ENCODE peak calls at places on chromosomes 2 and 18, in ten cellular contexts. One of them, this sample, is unnamed.
A peak's percentile ranks its signal among the peaks of the same experiment; 100 is the strongest.

GRCh38 chr18:3914833-3915598 is 465.0 kb downstream of the TGIF1 start:
- DNase-seq in NCI-H2029: no peak
- DNase-seq in T-helper 2 cell: no peak
- DNase-seq in NCI-H1436: no peak
- DNase-seq in T-cell: no peak
- DNase-seq in NCI-H2171: peak; percentile 85
- DNase-seq in neural crest cell: no peak
- DNase-seq in glutamatergic neuron: no peak
- DNase-seq in stimulated activated CD4-positive, alpha-beta T cell treated with anti-CD3 and anti-CD28 coated beads, TNF-alpha, amount 100 ng/mL, for 48 hours: no peak
- DNase-seq in pancreas: no peak
- DNase-seq in this sample: no peak

GRCh38 chr2:67437132-67437531 is 40.0 kb downstream of the ETAA1 start:
- DNase-seq in NCI-H2029: no peak
- DNase-seq in T-helper 2 cell: no peak
- DNase-seq in NCI-H1436: no peak
- DNase-seq in T-cell: no peak
- DNase-seq in NCI-H2171: no peak
- DNase-seq in neural crest cell: no peak
- DNase-seq in glutamatergic neuron: no peak
- DNase-seq in stimulated activated CD4-positive, alpha-beta T cell treated with anti-CD3 and anti-CD28 coated beads, TNF-alpha, amount 100 ng/mL, for 48 hours: no peak
- DNase-seq in pancreas: no peak
- DNase-seq in this sample: no peak

GRCh38 chr2:216606551-216607527 is 26.4 kb upstream of the IGFBP2 start:
- DNase-seq in NCI-H2029: no peak
- DNase-seq in T-helper 2 cell: no peak
- DNase-seq in NCI-H1436: peak; percentile 80
- DNase-seq in T-cell: peak; percentile 45
- DNase-seq in NCI-H2171: peak; percentile 82
- DNase-seq in neural crest cell: peak; percentile 26
- DNase-seq in glutamatergic neuron: no peak
- DNase-seq in stimulated activated CD4-positive, alpha-beta T cell treated with anti-CD3 and anti-CD28 coated beads, TNF-alpha, amount 100 ng/mL, for 48 hours: peak; percentile 54
- DNase-seq in pancreas: no peak
- DNase-seq in this sample: no peak

GRCh38 chr2:26889796-26890195 is 41.9 kb downstream of the DPYSL5 start:
- DNase-seq in NCI-H2029: no peak
- DNase-seq in T-helper 2 cell: no peak
- DNase-seq in NCI-H1436: no peak
- DNase-seq in T-cell: no peak
- DNase-seq in NCI-H2171: no peak
- DNase-seq in neural crest cell: no peak
- DNase-seq in glutamatergic neuron: no peak
- DNase-seq in stimulated activated CD4-positive, alpha-beta T cell treated with anti-CD3 and anti-CD28 coated beads, TNF-alpha, amount 100 ng/mL, for 48 hours: no peak
- DNase-seq in pancreas: no peak
- DNase-seq in this sample: no peak

GRCh38 chr2:121849236-121849635 is 93.8 kb downstream of the TSN start:
- DNase-seq in NCI-H2029: no peak
- DNase-seq in T-helper 2 cell: no peak
- DNase-seq in NCI-H1436: no peak
- DNase-seq in T-cell: no peak
- DNase-seq in NCI-H2171: no peak
- DNase-seq in neural crest cell: no peak
- DNase-seq in glutamatergic neuron: no peak
- DNase-seq in stimulated activated CD4-positive, alpha-beta T cell treated with anti-CD3 and anti-CD28 coated beads, TNF-alpha, amount 100 ng/mL, for 48 hours: no peak
- DNase-seq in pancreas: no peak
- DNase-seq in this sample: no peak

GRCh38 chr2:75503048-75503607 is 57.6 kb downstream of the EVA1A start:
- DNase-seq in NCI-H2029: no peak
- DNase-seq in T-helper 2 cell: no peak
- DNase-seq in NCI-H1436: no peak
- DNase-seq in T-cell: no peak
- DNase-seq in NCI-H2171: no peak
- DNase-seq in neural crest cell: no peak
- DNase-seq in glutamatergic neuron: no peak
- DNase-seq in stimulated activated CD4-positive, alpha-beta T cell treated with anti-CD3 and anti-CD28 coated beads, TNF-alpha, amount 100 ng/mL, for 48 hours: no peak
- DNase-seq in pancreas: no peak
- DNase-seq in this sample: no peak

GRCh38 chr2:2669316-2669715 is 338.2 kb upstream of the MYT1L start:
- DNase-seq in NCI-H2029: no peak
- DNase-seq in T-helper 2 cell: no peak
- DNase-seq in NCI-H1436: no peak
- DNase-seq in T-cell: no peak
- DNase-seq in NCI-H2171: no peak
- DNase-seq in neural crest cell: no peak
- DNase-seq in glutamatergic neuron: no peak
- DNase-seq in stimulated activated CD4-positive, alpha-beta T cell treated with anti-CD3 and anti-CD28 coated beads, TNF-alpha, amount 100 ng/mL, for 48 hours: no peak
- DNase-seq in pancreas: no peak
- DNase-seq in this sample: no peak

GRCh38 chr2:30708491-30709290 is 98.6 kb downstream of the CAPN13 start:
- DNase-seq in NCI-H2029: no peak
- DNase-seq in T-helper 2 cell: no peak
- DNase-seq in NCI-H1436: no peak
- DNase-seq in T-cell: no peak
- DNase-seq in NCI-H2171: no peak
- DNase-seq in neural crest cell: no peak
- DNase-seq in glutamatergic neuron: no peak
- DNase-seq in stimulated activated CD4-positive, alpha-beta T cell treated with anti-CD3 and anti-CD28 coated beads, TNF-alpha, amount 100 ng/mL, for 48 hours: no peak
- DNase-seq in pancreas: no peak
- DNase-seq in this sample: peak; percentile 53

GRCh38 chr2:193783681-193784080 is 1588.9 kb upstream of the TMEFF2 start:
- DNase-seq in NCI-H2029: no peak
- DNase-seq in T-helper 2 cell: no peak
- DNase-seq in NCI-H1436: no peak
- DNase-seq in T-cell: no peak
- DNase-seq in NCI-H2171: no peak
- DNase-seq in neural crest cell: no peak
- DNase-seq in glutamatergic neuron: no peak
- DNase-seq in stimulated activated CD4-positive, alpha-beta T cell treated with anti-CD3 and anti-CD28 coated beads, TNF-alpha, amount 100 ng/mL, for 48 hours: no peak
- DNase-seq in pancreas: no peak
- DNase-seq in this sample: no peak

GRCh38 chr2:191026377-191026776 is 12.4 kb upstream of the STAT1 start:
- DNase-seq in NCI-H2029: no peak
- DNase-seq in T-helper 2 cell: no peak
- DNase-seq in NCI-H1436: no peak
- DNase-seq in T-cell: no peak
- DNase-seq in NCI-H2171: no peak
- DNase-seq in neural crest cell: no peak
- DNase-seq in glutamatergic neuron: no peak
- DNase-seq in stimulated activated CD4-positive, alpha-beta T cell treated with anti-CD3 and anti-CD28 coated beads, TNF-alpha, amount 100 ng/mL, for 48 hours: no peak
- DNase-seq in pancreas: no peak
- DNase-seq in this sample: no peak

GRCh38 chr2:56483081-56483480 is 299.3 kb downstream of the CCDC85A start:
- DNase-seq in NCI-H2029: no peak
- DNase-seq in T-helper 2 cell: no peak
- DNase-seq in NCI-H1436: no peak
- DNase-seq in T-cell: no peak
- DNase-seq in NCI-H2171: no peak
- DNase-seq in neural crest cell: no peak
- DNase-seq in glutamatergic neuron: no peak
- DNase-seq in stimulated activated CD4-positive, alpha-beta T cell treated with anti-CD3 and anti-CD28 coated beads, TNF-alpha, amount 100 ng/mL, for 48 hours: no peak
- DNase-seq in pancreas: no peak
- DNase-seq in this sample: no peak

GRCh38 chr2:204615456-204615855 is 70.2 kb downstream of the PARD3B start:
- DNase-seq in NCI-H2029: no peak
- DNase-seq in T-helper 2 cell: no peak
- DNase-seq in NCI-H1436: no peak
- DNase-seq in T-cell: no peak
- DNase-seq in NCI-H2171: no peak
- DNase-seq in neural crest cell: no peak
- DNase-seq in glutamatergic neuron: no peak
- DNase-seq in stimulated activated CD4-positive, alpha-beta T cell treated with anti-CD3 and anti-CD28 coated beads, TNF-alpha, amount 100 ng/mL, for 48 hours: no peak
- DNase-seq in pancreas: no peak
- DNase-seq in this sample: no peak

GRCh38 chr2:99448556-99448955 is 41.3 kb downstream of the REV1 start:
- DNase-seq in NCI-H2029: no peak
- DNase-seq in T-helper 2 cell: no peak
- DNase-seq in NCI-H1436: no peak
- DNase-seq in T-cell: no peak
- DNase-seq in NCI-H2171: no peak
- DNase-seq in neural crest cell: no peak
- DNase-seq in glutamatergic neuron: no peak
- DNase-seq in stimulated activated CD4-positive, alpha-beta T cell treated with anti-CD3 and anti-CD28 coated beads, TNF-alpha, amount 100 ng/mL, for 48 hours: no peak
- DNase-seq in pancreas: no peak
- DNase-seq in this sample: no peak

GRCh38 chr18:63025251-63025710 is 294.3 kb downstream of the BCL2 start:
- DNase-seq in NCI-H2029: no peak
- DNase-seq in T-helper 2 cell: no peak
- DNase-seq in NCI-H1436: no peak
- DNase-seq in T-cell: no peak
- DNase-seq in NCI-H2171: peak; percentile 3
- DNase-seq in neural crest cell: no peak
- DNase-seq in glutamatergic neuron: peak; percentile 57
- DNase-seq in stimulated activated CD4-positive, alpha-beta T cell treated with anti-CD3 and anti-CD28 coated beads, TNF-alpha, amount 100 ng/mL, for 48 hours: no peak
- DNase-seq in pancreas: no peak
- DNase-seq in this sample: peak; percentile 65

GRCh38 chr2:170073288-170073687 is 104.7 kb upstream of the MYO3B start:
- DNase-seq in NCI-H2029: no peak
- DNase-seq in T-helper 2 cell: no peak
- DNase-seq in NCI-H1436: no peak
- DNase-seq in T-cell: no peak
- DNase-seq in NCI-H2171: no peak
- DNase-seq in neural crest cell: no peak
- DNase-seq in glutamatergic neuron: no peak
- DNase-seq in stimulated activated CD4-positive, alpha-beta T cell treated with anti-CD3 and anti-CD28 coated beads, TNF-alpha, amount 100 ng/mL, for 48 hours: no peak
- DNase-seq in pancreas: peak; percentile 51
- DNase-seq in this sample: peak; percentile 79

This sample was measured in SK-MEL-5.